ENCODE peak calls at places on chromosome 9, in five cellular contexts. One of them, this sample, is unnamed. For H3K4me1, the result is how much of the 10 kb centered on the place peaks cover.

GRCh38 chr9:4857163-4857562 is 64.4 kb downstream of the RCL1 start:
- DNase-seq in tibial nerve: no peak
- DNase-seq in hepatocyte: no peak
- DNase-seq in CD4-positive, alpha-beta memory T cell: no peak
- DNase-seq in effector memory CD4-positive, alpha-beta T cell: no peak
- DNase-seq in this sample: no peak

GRCh38 chr9:98709968-98710965 is 1.5 kb upstream of the GABBR2 start:
- DNase-seq in effector memory CD4-positive, alpha-beta T cell: no peak
- DNase-seq in CD4-positive, alpha-beta memory T cell: no peak
- DNase-seq in hepatocyte: peak
- DNase-seq in tibial nerve: no peak
- DNase-seq in this sample: no peak

GRCh38 chr9:112380102-112380581 is at the start of gene HSDL2:
- DNase-seq in tibial nerve: peak
- DNase-seq in CD4-positive, alpha-beta memory T cell: no peak
- DNase-seq in hepatocyte: peak
- DNase-seq in effector memory CD4-positive, alpha-beta T cell: no peak
- DNase-seq in this sample: no peak

GRCh38 chr9:8863064-8863463 is 1063.5 kb upstream of the DMAC1 start:
- DNase-seq in hepatocyte: no peak
- DNase-seq in effector memory CD4-positive, alpha-beta T cell: no peak
- DNase-seq in tibial nerve: no peak
- DNase-seq in CD4-positive, alpha-beta memory T cell: no peak
- DNase-seq in this sample: no peak

GRCh38 chr9:122234022-122234748 is 5.4 kb upstream of the LHX6 start:
- DNase-seq in tibial nerve: no peak
- DNase-seq in CD4-positive, alpha-beta memory T cell: no peak
- DNase-seq in effector memory CD4-positive, alpha-beta T cell: no peak
- DNase-seq in hepatocyte: no peak
- DNase-seq in this sample: no peak

GRCh38 chr9:119004618-119004990 is 364.6 kb downstream of the BRINP1 start:
- DNase-seq in CD4-positive, alpha-beta memory T cell: no peak
- DNase-seq in effector memory CD4-positive, alpha-beta T cell: no peak
- DNase-seq in tibial nerve: peak
- DNase-seq in hepatocyte: peak
- DNase-seq in this sample: peak

GRCh38 chr9:27496134-27496504 is 28.0 kb upstream of the IFNK start:
- DNase-seq in CD4-positive, alpha-beta memory T cell: no peak
- DNase-seq in effector memory CD4-positive, alpha-beta T cell: no peak
- DNase-seq in hepatocyte: no peak
- DNase-seq in tibial nerve: no peak
- DNase-seq in this sample: no peak

GRCh38 chr9:107675476-107676264 is 186.1 kb upstream of the KLF4 start:
- DNase-seq in effector memory CD4-positive, alpha-beta T cell: no peak
- DNase-seq in tibial nerve: no peak
- DNase-seq in hepatocyte: no peak
- DNase-seq in CD4-positive, alpha-beta memory T cell: no peak
- DNase-seq in this sample: peak

GRCh38 chr9:107638922-107639321 is 149.4 kb upstream of the KLF4 start:
- DNase-seq in hepatocyte: peak
- DNase-seq in CD4-positive, alpha-beta memory T cell: no peak
- DNase-seq in effector memory CD4-positive, alpha-beta T cell: no peak
- DNase-seq in tibial nerve: peak
- DNase-seq in this sample: no peak

GRCh38 chr9:72415163-72415562 is 50.2 kb upstream of the ZFAND5 start:
- DNase-seq in tibial nerve: no peak
- DNase-seq in effector memory CD4-positive, alpha-beta T cell: no peak
- DNase-seq in CD4-positive, alpha-beta memory T cell: no peak
- DNase-seq in hepatocyte: no peak
- DNase-seq in this sample: no peak

GRCh38 chr9:6229604-6230003 is 14.0 kb downstream of the IL33 start:
- DNase-seq in hepatocyte: peak
- DNase-seq in tibial nerve: no peak
- DNase-seq in CD4-positive, alpha-beta memory T cell: no peak
- DNase-seq in effector memory CD4-positive, alpha-beta T cell: no peak
- DNase-seq in this sample: no peak

GRCh38 chr9:131747352-131747751 is 7.5 kb upstream of the RAPGEF1 start:
- DNase-seq in effector memory CD4-positive, alpha-beta T cell: no peak
- DNase-seq in tibial nerve: no peak
- DNase-seq in hepatocyte: peak
- DNase-seq in CD4-positive, alpha-beta memory T cell: peak
- DNase-seq in this sample: no peak

GRCh38 chr9:69599232-69599971 is 72.8 kb downstream of the APBA1 start:
- DNase-seq in hepatocyte: no peak
- DNase-seq in effector memory CD4-positive, alpha-beta T cell: no peak
- DNase-seq in CD4-positive, alpha-beta memory T cell: no peak
- DNase-seq in tibial nerve: no peak
- DNase-seq in this sample: no peak

GRCh38 chr9:131382850-131383729 is 10.8 kb upstream of the PRRC2B start:
- DNase-seq in hepatocyte: peak
- DNase-seq in effector memory CD4-positive, alpha-beta T cell: no peak
- DNase-seq in CD4-positive, alpha-beta memory T cell: no peak
- DNase-seq in tibial nerve: no peak
- DNase-seq in this sample: peak

GRCh38 chr9:13715430-13715829 is 435.9 kb upstream of the MPDZ start:
- DNase-seq in CD4-positive, alpha-beta memory T cell: no peak
- DNase-seq in tibial nerve: no peak
- DNase-seq in hepatocyte: no peak
- DNase-seq in effector memory CD4-positive, alpha-beta T cell: no peak
- DNase-seq in this sample: no peak

GRCh38 chr9:113772121-113772885 is 103.8 kb upstream of the ZNF618 start:
- DNase-seq in CD4-positive, alpha-beta memory T cell: no peak
- DNase-seq in tibial nerve: peak
- DNase-seq in effector memory CD4-positive, alpha-beta T cell: no peak
- DNase-seq in hepatocyte: no peak
- DNase-seq in this sample: peak

GRCh38 chr9:132864691-132865090 is 13.4 kb downstream of the AK8 start:
- DNase-seq in hepatocyte: no peak
- DNase-seq in effector memory CD4-positive, alpha-beta T cell: no peak
- DNase-seq in CD4-positive, alpha-beta memory T cell: no peak
- DNase-seq in tibial nerve: no peak
- DNase-seq in this sample: no peak

GRCh38 chr9:22316645-22317044 is 130.0 kb upstream of the DMRTA1 start:
- DNase-seq in tibial nerve: no peak
- DNase-seq in effector memory CD4-positive, alpha-beta T cell: no peak
- DNase-seq in hepatocyte: no peak
- DNase-seq in CD4-positive, alpha-beta memory T cell: no peak
- DNase-seq in this sample: no peak

GRCh38 chr9:16154570-16155078 is 601.8 kb downstream of the CCDC171 start:
- DNase-seq in CD4-positive, alpha-beta memory T cell: no peak
- DNase-seq in tibial nerve: no peak
- DNase-seq in effector memory CD4-positive, alpha-beta T cell: no peak
- DNase-seq in hepatocyte: peak
- DNase-seq in this sample: no peak

GRCh38 chr9:107737987-107738743 is 248.6 kb upstream of the KLF4 start:
- DNase-seq in hepatocyte: peak
- DNase-seq in tibial nerve: peak
- DNase-seq in CD4-positive, alpha-beta memory T cell: no peak
- DNase-seq in effector memory CD4-positive, alpha-beta T cell: no peak
- DNase-seq in this sample: no peak

GRCh38 chr9:109447329-109448076 is 50.6 kb downstream of the PTPN3 start:
- DNase-seq in CD4-positive, alpha-beta memory T cell: no peak
- DNase-seq in hepatocyte: no peak
- DNase-seq in effector memory CD4-positive, alpha-beta T cell: no peak
- DNase-seq in tibial nerve: no peak
- DNase-seq in this sample: no peak

GRCh38 chr9:89814340-89815040 is 209.7 kb downstream of the GADD45G start:
- DNase-seq in effector memory CD4-positive, alpha-beta T cell: no peak
- DNase-seq in tibial nerve: no peak
- DNase-seq in CD4-positive, alpha-beta memory T cell: no peak
- DNase-seq in hepatocyte: peak
- DNase-seq in this sample: no peak

GRCh38 chr9:74500584-74500924 is 3.4 kb downstream of the RORB start:
- DNase-seq in effector memory CD4-positive, alpha-beta T cell: no peak
- DNase-seq in CD4-positive, alpha-beta memory T cell: no peak
- DNase-seq in hepatocyte: no peak
- DNase-seq in tibial nerve: no peak
- DNase-seq in this sample: no peak

GRCh38 chr9:134964686-134965085 is 47.0 kb upstream of the FCN1 start:
- DNase-seq in effector memory CD4-positive, alpha-beta T cell: no peak
- DNase-seq in hepatocyte: no peak
- DNase-seq in CD4-positive, alpha-beta memory T cell: no peak
- DNase-seq in tibial nerve: no peak
- DNase-seq in this sample: no peak

GRCh38 chr9:131237931-131238401 is 38.3 kb downstream of the FAM78A start:
- DNase-seq in CD4-positive, alpha-beta memory T cell: peak
- DNase-seq in effector memory CD4-positive, alpha-beta T cell: peak
- DNase-seq in hepatocyte: peak
- DNase-seq in tibial nerve: peak
- DNase-seq in this sample: peak

GRCh38 chr9:35516481-35516880 is 26.6 kb downstream of the RUSC2 start:
- DNase-seq in effector memory CD4-positive, alpha-beta T cell: no peak
- DNase-seq in hepatocyte: peak
- DNase-seq in tibial nerve: no peak
- DNase-seq in CD4-positive, alpha-beta memory T cell: no peak
- DNase-seq in this sample: no peak

GRCh38 chr9:35517552-35518211 is 27.8 kb downstream of the RUSC2 start:
- DNase-seq in CD4-positive, alpha-beta memory T cell: no peak
- DNase-seq in hepatocyte: no peak
- DNase-seq in effector memory CD4-positive, alpha-beta T cell: no peak
- DNase-seq in tibial nerve: no peak
- DNase-seq in this sample: no peak

GRCh38 chr9:35515766-35516165 is 25.9 kb downstream of the RUSC2 start:
- DNase-seq in hepatocyte: no peak
- DNase-seq in CD4-positive, alpha-beta memory T cell: no peak
- DNase-seq in effector memory CD4-positive, alpha-beta T cell: no peak
- DNase-seq in tibial nerve: no peak
- DNase-seq in this sample: no peak

GRCh38 chr9:35518212-35518917 is 28.5 kb downstream of the RUSC2 start:
- DNase-seq in hepatocyte: peak
- DNase-seq in effector memory CD4-positive, alpha-beta T cell: no peak
- DNase-seq in tibial nerve: no peak
- DNase-seq in CD4-positive, alpha-beta memory T cell: no peak
- DNase-seq in this sample: peak

GRCh38 chr9:35517136-35517535 is 27.2 kb downstream of the RUSC2 start:
- DNase-seq in effector memory CD4-positive, alpha-beta T cell: no peak
- DNase-seq in tibial nerve: no peak
- DNase-seq in hepatocyte: peak
- DNase-seq in CD4-positive, alpha-beta memory T cell: no peak
- DNase-seq in this sample: no peak
- H3K4me1 ChIP-seq in effector memory CD4-positive, alpha-beta T cell: under half
- H3K4me1 ChIP-seq in tibial nerve: half or more
- H3K4me1 ChIP-seq in hepatocyte: under half
- H3K4me1 ChIP-seq in CD4-positive, alpha-beta memory T cell: under half
- H3K4me1 ChIP-seq in this sample: half or more

GRCh38 chr9:18216376-18216775 is 257.6 kb upstream of the ADAMTSL1 start:
- DNase-seq in hepatocyte: no peak
- DNase-seq in tibial nerve: no peak
- DNase-seq in effector memory CD4-positive, alpha-beta T cell: no peak
- DNase-seq in CD4-positive, alpha-beta memory T cell: no peak
- DNase-seq in this sample: no peak
- H3K4me1 ChIP-seq in hepatocyte: under half
- H3K4me1 ChIP-seq in tibial nerve: under half
- H3K4me1 ChIP-seq in effector memory CD4-positive, alpha-beta T cell: under half
- H3K4me1 ChIP-seq in CD4-positive, alpha-beta memory T cell: under half
- H3K4me1 ChIP-seq in this sample: under half

DNA sequence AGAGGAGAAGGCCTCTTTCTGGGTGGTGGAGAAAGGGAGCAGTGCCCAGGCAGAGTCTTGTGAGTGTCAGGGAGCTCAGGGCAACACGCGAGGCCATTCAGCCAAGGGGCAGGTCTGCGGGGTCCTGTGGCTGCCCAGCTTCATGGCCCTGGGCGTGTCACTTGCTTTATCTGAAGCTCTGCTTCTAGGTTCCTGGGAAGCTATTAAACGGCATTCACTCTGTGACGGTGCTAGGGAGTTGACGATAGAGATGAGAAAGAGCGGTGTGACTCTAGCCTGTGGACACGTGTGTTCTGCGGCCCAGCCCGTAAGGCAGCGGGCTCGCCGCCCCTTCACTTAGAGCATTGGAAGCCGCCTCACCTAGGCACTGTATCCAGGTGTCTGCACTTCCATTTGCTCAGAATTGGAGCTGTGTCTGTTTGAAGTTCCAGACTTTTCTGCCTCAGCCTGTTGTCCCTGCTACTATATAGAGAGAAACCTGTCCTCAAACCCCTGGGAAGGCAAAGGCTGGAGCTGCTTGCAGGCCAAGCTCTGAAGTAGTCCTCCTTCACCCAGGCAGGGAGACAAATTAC is 88.3 kb downstream of the PHF2 start:
- DNase-seq in tibial nerve: no peak
- DNase-seq in effector memory CD4-positive, alpha-beta T cell: no peak
- DNase-seq in hepatocyte: no peak
- DNase-seq in CD4-positive, alpha-beta memory T cell: no peak
- DNase-seq in this sample: no peak
- H3K4me1 ChIP-seq in tibial nerve: under half
- H3K4me1 ChIP-seq in effector memory CD4-positive, alpha-beta T cell: under half
- H3K4me1 ChIP-seq in hepatocyte: under half
- H3K4me1 ChIP-seq in CD4-positive, alpha-beta memory T cell: under half
- H3K4me1 ChIP-seq in this sample: under half

GRCh38 chr9:127773245-127773644 is 5.2 kb downstream of the SH2D3C start:
- DNase-seq in hepatocyte: no peak
- DNase-seq in effector memory CD4-positive, alpha-beta T cell: no peak
- DNase-seq in CD4-positive, alpha-beta memory T cell: no peak
- DNase-seq in tibial nerve: no peak
- DNase-seq in this sample: no peak

GRCh38 chr9:127770905-127771569 is 7.4 kb downstream of the SH2D3C start:
- DNase-seq in CD4-positive, alpha-beta memory T cell: peak
- DNase-seq in hepatocyte: peak
- DNase-seq in tibial nerve: peak
- DNase-seq in effector memory CD4-positive, alpha-beta T cell: peak
- DNase-seq in this sample: peak

GRCh38 chr9:127771570-127772189 is 6.8 kb downstream of the SH2D3C start:
- DNase-seq in effector memory CD4-positive, alpha-beta T cell: no peak
- DNase-seq in CD4-positive, alpha-beta memory T cell: no peak
- DNase-seq in hepatocyte: no peak
- DNase-seq in tibial nerve: no peak
- DNase-seq in this sample: no peak

GRCh38 chr9:127773981-127774380 is 4.5 kb downstream of the SH2D3C start:
- DNase-seq in hepatocyte: no peak
- DNase-seq in effector memory CD4-positive, alpha-beta T cell: no peak
- DNase-seq in CD4-positive, alpha-beta memory T cell: no peak
- DNase-seq in tibial nerve: no peak
- DNase-seq in this sample: no peak

GRCh38 chr9:127772603-127773002 is 5.9 kb downstream of the SH2D3C start:
- DNase-seq in hepatocyte: no peak
- DNase-seq in CD4-positive, alpha-beta memory T cell: no peak
- DNase-seq in tibial nerve: no peak
- DNase-seq in effector memory CD4-positive, alpha-beta T cell: no peak
- DNase-seq in this sample: no peak
- H3K4me1 ChIP-seq in hepatocyte: under half
- H3K4me1 ChIP-seq in CD4-positive, alpha-beta memory T cell: half or more
- H3K4me1 ChIP-seq in tibial nerve: under half
- H3K4me1 ChIP-seq in effector memory CD4-positive, alpha-beta T cell: under half
- H3K4me1 ChIP-seq in this sample: under half

DNA sequence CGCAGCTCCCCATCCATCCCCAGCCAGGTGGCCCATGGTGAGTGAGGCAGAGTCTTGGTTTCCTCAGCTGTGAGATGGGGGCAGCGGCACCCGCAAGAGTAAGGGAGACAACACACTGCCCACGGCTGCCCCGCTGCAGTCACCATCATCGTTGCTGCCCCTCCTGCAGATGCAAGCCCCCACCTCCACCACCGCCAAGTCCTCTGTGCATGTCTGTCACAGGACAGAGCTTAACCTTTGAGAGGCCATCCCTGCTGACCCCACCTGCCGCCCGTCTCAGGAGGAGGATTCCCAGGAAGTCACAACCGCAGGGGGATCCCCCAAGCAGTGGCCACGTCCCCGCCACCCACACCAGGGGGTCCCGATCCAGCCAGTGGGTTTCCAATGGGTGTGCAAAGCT is 113.7 kb downstream of the VAV2 start:
- DNase-seq in effector memory CD4-positive, alpha-beta T cell: no peak
- DNase-seq in hepatocyte: no peak
- DNase-seq in tibial nerve: no peak
- DNase-seq in CD4-positive, alpha-beta memory T cell: no peak
- DNase-seq in this sample: no peak
- H3K4me1 ChIP-seq in effector memory CD4-positive, alpha-beta T cell: under half
- H3K4me1 ChIP-seq in hepatocyte: half or more
- H3K4me1 ChIP-seq in tibial nerve: under half
- H3K4me1 ChIP-seq in CD4-positive, alpha-beta memory T cell: under half
- H3K4me1 ChIP-seq in this sample: under half

This sample was measured in lung.